ENCODE peak calls at places on chromosomes 13 and 19, in five cellular contexts. One of them, this sample, is unnamed.

GRCh38 chr13:45728759-45729158 is 26.6 kb downstream of the CBY2 start:
- DNase-seq in colonic mucosa: no peak
- DNase-seq in stimulated activated CD4-positive, alpha-beta T cell treated with anti-CD3 and anti-CD28 coated beads, Interleukin-4, amount 100 ng/mL, for 48 hours: no peak
- DNase-seq in HT-29: peak
- DNase-seq in choroid plexus epithelial cell: no peak
- DNase-seq in this sample: no peak

GRCh38 chr19:3699741-3700241 is 477 bp downstream of the PIP5K1C start:
- DNase-seq in colonic mucosa: no peak
- DNase-seq in stimulated activated CD4-positive, alpha-beta T cell treated with anti-CD3 and anti-CD28 coated beads, Interleukin-4, amount 100 ng/mL, for 48 hours: no peak
- DNase-seq in HT-29: no peak
- DNase-seq in choroid plexus epithelial cell: no peak
- DNase-seq in this sample: no peak

GRCh38 chr13:109380457-109380856 is 405.9 kb downstream of the IRS2 start:
- DNase-seq in colonic mucosa: no peak
- DNase-seq in stimulated activated CD4-positive, alpha-beta T cell treated with anti-CD3 and anti-CD28 coated beads, Interleukin-4, amount 100 ng/mL, for 48 hours: no peak
- DNase-seq in HT-29: no peak
- DNase-seq in choroid plexus epithelial cell: no peak
- DNase-seq in this sample: no peak

GRCh38 chr13:46751811-46752635 is 44.9 kb downstream of the ESD start:
- DNase-seq in colonic mucosa: no peak
- DNase-seq in stimulated activated CD4-positive, alpha-beta T cell treated with anti-CD3 and anti-CD28 coated beads, Interleukin-4, amount 100 ng/mL, for 48 hours: peak
- DNase-seq in HT-29: no peak
- DNase-seq in choroid plexus epithelial cell: peak
- DNase-seq in this sample: no peak

GRCh38 chr13:46864941-46865340 is 31.9 kb downstream of the HTR2A start:
- DNase-seq in colonic mucosa: no peak
- DNase-seq in stimulated activated CD4-positive, alpha-beta T cell treated with anti-CD3 and anti-CD28 coated beads, Interleukin-4, amount 100 ng/mL, for 48 hours: no peak
- DNase-seq in HT-29: no peak
- DNase-seq in choroid plexus epithelial cell: no peak
- DNase-seq in this sample: no peak

GRCh38 chr19:19575411-19575810 is 37.3 kb downstream of the CILP2 start:
- DNase-seq in colonic mucosa: no peak
- DNase-seq in stimulated activated CD4-positive, alpha-beta T cell treated with anti-CD3 and anti-CD28 coated beads, Interleukin-4, amount 100 ng/mL, for 48 hours: no peak
- DNase-seq in HT-29: no peak
- DNase-seq in choroid plexus epithelial cell: no peak
- DNase-seq in this sample: no peak

GRCh38 chr19:53511933-53512374 is 26.0 kb upstream of the ZNF331 start:
- DNase-seq in colonic mucosa: peak
- DNase-seq in stimulated activated CD4-positive, alpha-beta T cell treated with anti-CD3 and anti-CD28 coated beads, Interleukin-4, amount 100 ng/mL, for 48 hours: peak
- DNase-seq in HT-29: peak
- DNase-seq in choroid plexus epithelial cell: peak
- DNase-seq in this sample: peak

GRCh38 chr19:33501957-33502356 is 19.6 kb downstream of the PEPD start:
- DNase-seq in colonic mucosa: no peak
- DNase-seq in stimulated activated CD4-positive, alpha-beta T cell treated with anti-CD3 and anti-CD28 coated beads, Interleukin-4, amount 100 ng/mL, for 48 hours: no peak
- DNase-seq in HT-29: no peak
- DNase-seq in choroid plexus epithelial cell: no peak
- DNase-seq in this sample: no peak

GRCh38 chr19:32812571-32812970 is 57.0 kb downstream of the SLC7A9 start:
- DNase-seq in colonic mucosa: no peak
- DNase-seq in stimulated activated CD4-positive, alpha-beta T cell treated with anti-CD3 and anti-CD28 coated beads, Interleukin-4, amount 100 ng/mL, for 48 hours: no peak
- DNase-seq in HT-29: peak
- DNase-seq in choroid plexus epithelial cell: no peak
- DNase-seq in this sample: no peak

GRCh38 chr13:21047591-21048282 is 13.6 kb downstream of the LATS2 start:
- DNase-seq in colonic mucosa: peak
- DNase-seq in stimulated activated CD4-positive, alpha-beta T cell treated with anti-CD3 and anti-CD28 coated beads, Interleukin-4, amount 100 ng/mL, for 48 hours: no peak
- DNase-seq in HT-29: no peak
- DNase-seq in choroid plexus epithelial cell: no peak
- DNase-seq in this sample: no peak

GRCh38 chr19:53365899-53366493 is 491 bp downstream of the ZNF525 start:
- DNase-seq in colonic mucosa: peak
- DNase-seq in stimulated activated CD4-positive, alpha-beta T cell treated with anti-CD3 and anti-CD28 coated beads, Interleukin-4, amount 100 ng/mL, for 48 hours: peak
- DNase-seq in HT-29: peak
- DNase-seq in choroid plexus epithelial cell: no peak
- DNase-seq in this sample: no peak

GRCh38 chr19:50008532-50008931 is 16.6 kb downstream of the VRK3 start:
- DNase-seq in colonic mucosa: no peak
- DNase-seq in stimulated activated CD4-positive, alpha-beta T cell treated with anti-CD3 and anti-CD28 coated beads, Interleukin-4, amount 100 ng/mL, for 48 hours: no peak
- DNase-seq in HT-29: no peak
- DNase-seq in choroid plexus epithelial cell: peak
- DNase-seq in this sample: no peak

GRCh38 chr13:51785592-51786424 is 18.2 kb downstream of the DHRS12 start:
- DNase-seq in colonic mucosa: peak
- DNase-seq in stimulated activated CD4-positive, alpha-beta T cell treated with anti-CD3 and anti-CD28 coated beads, Interleukin-4, amount 100 ng/mL, for 48 hours: no peak
- DNase-seq in HT-29: peak
- DNase-seq in choroid plexus epithelial cell: peak
- DNase-seq in this sample: no peak

GRCh38 chr19:2013683-2013961 is 1.9 kb downstream of the BTBD2 start:
- DNase-seq in colonic mucosa: no peak
- DNase-seq in stimulated activated CD4-positive, alpha-beta T cell treated with anti-CD3 and anti-CD28 coated beads, Interleukin-4, amount 100 ng/mL, for 48 hours: no peak
- DNase-seq in HT-29: no peak
- DNase-seq in choroid plexus epithelial cell: no peak
- DNase-seq in this sample: no peak

GRCh38 chr13:113980489-113981064 is 6.7 kb upstream of the C13orf46 start:
- DNase-seq in colonic mucosa: no peak
- DNase-seq in stimulated activated CD4-positive, alpha-beta T cell treated with anti-CD3 and anti-CD28 coated beads, Interleukin-4, amount 100 ng/mL, for 48 hours: no peak
- DNase-seq in HT-29: no peak
- DNase-seq in choroid plexus epithelial cell: no peak
- DNase-seq in this sample: no peak

GRCh38 chr19:15812059-15812722 is 3.3 kb downstream of the OR10H1 start:
- DNase-seq in colonic mucosa: no peak
- DNase-seq in stimulated activated CD4-positive, alpha-beta T cell treated with anti-CD3 and anti-CD28 coated beads, Interleukin-4, amount 100 ng/mL, for 48 hours: no peak
- DNase-seq in HT-29: peak
- DNase-seq in choroid plexus epithelial cell: no peak
- DNase-seq in this sample: no peak

GRCh38 chr13:22793598-22794134 is 387.1 kb upstream of the SGCG start:
- DNase-seq in colonic mucosa: no peak
- DNase-seq in stimulated activated CD4-positive, alpha-beta T cell treated with anti-CD3 and anti-CD28 coated beads, Interleukin-4, amount 100 ng/mL, for 48 hours: no peak
- DNase-seq in HT-29: peak
- DNase-seq in choroid plexus epithelial cell: peak
- DNase-seq in this sample: no peak

GRCh38 chr19:50455992-50456391 is 20.3 kb upstream of the EMC10 start:
- DNase-seq in colonic mucosa: no peak
- DNase-seq in stimulated activated CD4-positive, alpha-beta T cell treated with anti-CD3 and anti-CD28 coated beads, Interleukin-4, amount 100 ng/mL, for 48 hours: no peak
- DNase-seq in HT-29: no peak
- DNase-seq in choroid plexus epithelial cell: no peak
- DNase-seq in this sample: no peak

GRCh38 chr13:34129422-34129821 is 311.5 kb downstream of the RFC3 start:
- DNase-seq in colonic mucosa: no peak
- DNase-seq in stimulated activated CD4-positive, alpha-beta T cell treated with anti-CD3 and anti-CD28 coated beads, Interleukin-4, amount 100 ng/mL, for 48 hours: no peak
- DNase-seq in HT-29: no peak
- DNase-seq in choroid plexus epithelial cell: no peak
- DNase-seq in this sample: no peak

GRCh38 chr19:33406521-33407139 is 33.1 kb downstream of the CEBPG start:
- DNase-seq in colonic mucosa: peak
- DNase-seq in stimulated activated CD4-positive, alpha-beta T cell treated with anti-CD3 and anti-CD28 coated beads, Interleukin-4, amount 100 ng/mL, for 48 hours: peak
- DNase-seq in HT-29: peak
- DNase-seq in choroid plexus epithelial cell: peak
- DNase-seq in this sample: peak

GRCh38 chr19:10418281-10419199 is 1.8 kb upstream of the PDE4A start:
- DNase-seq in colonic mucosa: no peak
- DNase-seq in stimulated activated CD4-positive, alpha-beta T cell treated with anti-CD3 and anti-CD28 coated beads, Interleukin-4, amount 100 ng/mL, for 48 hours: no peak
- DNase-seq in HT-29: no peak
- DNase-seq in choroid plexus epithelial cell: peak
- DNase-seq in this sample: no peak

GRCh38 chr19:9528757-9529336 is 9.6 kb downstream of the ZNF426 start:
- DNase-seq in colonic mucosa: no peak
- DNase-seq in stimulated activated CD4-positive, alpha-beta T cell treated with anti-CD3 and anti-CD28 coated beads, Interleukin-4, amount 100 ng/mL, for 48 hours: no peak
- DNase-seq in HT-29: no peak
- DNase-seq in choroid plexus epithelial cell: peak
- DNase-seq in this sample: no peak

GRCh38 chr19:3975637-3976087 is 4.8 kb upstream of the DAPK3 start:
- DNase-seq in colonic mucosa: no peak
- DNase-seq in stimulated activated CD4-positive, alpha-beta T cell treated with anti-CD3 and anti-CD28 coated beads, Interleukin-4, amount 100 ng/mL, for 48 hours: no peak
- DNase-seq in HT-29: no peak
- DNase-seq in choroid plexus epithelial cell: no peak
- DNase-seq in this sample: no peak

GRCh38 chr13:79522583-79522982 is 41.6 kb downstream of the NDFIP2 start:
- DNase-seq in colonic mucosa: no peak
- DNase-seq in stimulated activated CD4-positive, alpha-beta T cell treated with anti-CD3 and anti-CD28 coated beads, Interleukin-4, amount 100 ng/mL, for 48 hours: no peak
- DNase-seq in HT-29: no peak
- DNase-seq in choroid plexus epithelial cell: peak
- DNase-seq in this sample: no peak

GRCh38 chr13:33867472-33867871 is 49.5 kb downstream of the RFC3 start:
- DNase-seq in colonic mucosa: no peak
- DNase-seq in stimulated activated CD4-positive, alpha-beta T cell treated with anti-CD3 and anti-CD28 coated beads, Interleukin-4, amount 100 ng/mL, for 48 hours: no peak
- DNase-seq in HT-29: no peak
- DNase-seq in choroid plexus epithelial cell: no peak
- DNase-seq in this sample: no peak

GRCh38 chr13:43694265-43694664 is 92.5 kb downstream of the ENOX1 start:
- DNase-seq in colonic mucosa: no peak
- DNase-seq in stimulated activated CD4-positive, alpha-beta T cell treated with anti-CD3 and anti-CD28 coated beads, Interleukin-4, amount 100 ng/mL, for 48 hours: no peak
- DNase-seq in HT-29: no peak
- DNase-seq in choroid plexus epithelial cell: no peak
- DNase-seq in this sample: no peak

GRCh38 chr13:28137556-28137955 is 789 bp upstream of the PAN3 start:
- DNase-seq in colonic mucosa: peak
- DNase-seq in stimulated activated CD4-positive, alpha-beta T cell treated with anti-CD3 and anti-CD28 coated beads, Interleukin-4, amount 100 ng/mL, for 48 hours: no peak
- DNase-seq in HT-29: peak
- DNase-seq in choroid plexus epithelial cell: no peak
- DNase-seq in this sample: no peak

GRCh38 chr19:43605875-43606568 is 5.9 kb upstream of the SRRM5 start:
- DNase-seq in colonic mucosa: no peak
- DNase-seq in stimulated activated CD4-positive, alpha-beta T cell treated with anti-CD3 and anti-CD28 coated beads, Interleukin-4, amount 100 ng/mL, for 48 hours: no peak
- DNase-seq in HT-29: no peak
- DNase-seq in choroid plexus epithelial cell: no peak
- DNase-seq in this sample: no peak

GRCh38 chr19:33621811-33622504 is at the start of gene CHST8:
- DNase-seq in colonic mucosa: peak
- DNase-seq in stimulated activated CD4-positive, alpha-beta T cell treated with anti-CD3 and anti-CD28 coated beads, Interleukin-4, amount 100 ng/mL, for 48 hours: no peak
- DNase-seq in HT-29: no peak
- DNase-seq in choroid plexus epithelial cell: peak
- DNase-seq in this sample: peak

GRCh38 chr13:102800145-102801041 is 1.5 kb downstream of the BIVM start:
- DNase-seq in colonic mucosa: peak
- DNase-seq in stimulated activated CD4-positive, alpha-beta T cell treated with anti-CD3 and anti-CD28 coated beads, Interleukin-4, amount 100 ng/mL, for 48 hours: peak
- DNase-seq in HT-29: peak
- DNase-seq in choroid plexus epithelial cell: peak
- DNase-seq in this sample: peak

GRCh38 chr19:16382775-16383543 is 58.3 kb downstream of the KLF2 start:
- DNase-seq in colonic mucosa: peak
- DNase-seq in stimulated activated CD4-positive, alpha-beta T cell treated with anti-CD3 and anti-CD28 coated beads, Interleukin-4, amount 100 ng/mL, for 48 hours: peak
- DNase-seq in HT-29: peak
- DNase-seq in choroid plexus epithelial cell: peak
- DNase-seq in this sample: peak

GRCh38 chr13:21965095-21965494 is 294.2 kb downstream of the FGF9 start:
- DNase-seq in colonic mucosa: no peak
- DNase-seq in stimulated activated CD4-positive, alpha-beta T cell treated with anti-CD3 and anti-CD28 coated beads, Interleukin-4, amount 100 ng/mL, for 48 hours: no peak
- DNase-seq in HT-29: no peak
- DNase-seq in choroid plexus epithelial cell: no peak
- DNase-seq in this sample: no peak

GRCh38 chr13:91375119-91375729 is 23.2 kb upstream of the GPC5 start:
- DNase-seq in colonic mucosa: no peak
- DNase-seq in stimulated activated CD4-positive, alpha-beta T cell treated with anti-CD3 and anti-CD28 coated beads, Interleukin-4, amount 100 ng/mL, for 48 hours: no peak
- DNase-seq in HT-29: peak
- DNase-seq in choroid plexus epithelial cell: peak
- DNase-seq in this sample: no peak

This sample was measured in progenitor cell of endocrine pancreas.